ENCODE peak calls at places on chromosome 15, in four cellular contexts. Q is GM12878, S is K562, C is HepG2. F is an unnamed sample.
A peak's percentile ranks its signal among the peaks of the same experiment; 100 is the strongest.

GRCh38 chr15:68430471-68431036 is 1.4 kb downstream of the ITGA11 start:
- DNase-seq in Q (no peak), S (no peak), C (no peak), F (no peak)

GRCh38 chr15:48451241-48451640 is 120.0 kb downstream of the DUT start:
- DNase-seq in Q (no peak), C (no peak), S (no peak), F (no peak)

GRCh38 chr15:87224409-87224808 is 1032.1 kb downstream of the NTRK3 start:
- DNase-seq in Q (no peak), C (no peak), S (no peak), F (no peak)

GRCh38 chr15:89068325-89068784 is 19.9 kb upstream of the ABHD2 start:
- DNase-seq in S (no peak), C (no peak), Q (peak; percentile 69), F (no peak)

GRCh38 chr15:99100245-99101173 is 4.4 kb upstream of the SYNM start:
- DNase-seq in S (peak; percentile 72), C (peak; percentile 62), Q (no peak), F (peak; percentile 89)

GRCh38 chr15:26032162-26032846 is 169.2 kb upstream of the ATP10A start:
- DNase-seq in S (no peak), Q (no peak), C (no peak), F (no peak)

GRCh38 chr15:33587773-33588172 is 277.0 kb downstream of the RYR3 start:
- DNase-seq in Q (no peak), C (no peak), S (no peak), F (no peak)

GRCh38 chr15:58458076-58458475 is 26.3 kb downstream of the LIPC start:
- DNase-seq in C (peak; percentile 80), Q (no peak), S (no peak), F (no peak)

GRCh38 chr15:88255496-88256171 is 905 bp downstream of the NTRK3 start:
- DNase-seq in C (no peak), Q (no peak), S (no peak), F (peak; percentile 61)

DNA sequence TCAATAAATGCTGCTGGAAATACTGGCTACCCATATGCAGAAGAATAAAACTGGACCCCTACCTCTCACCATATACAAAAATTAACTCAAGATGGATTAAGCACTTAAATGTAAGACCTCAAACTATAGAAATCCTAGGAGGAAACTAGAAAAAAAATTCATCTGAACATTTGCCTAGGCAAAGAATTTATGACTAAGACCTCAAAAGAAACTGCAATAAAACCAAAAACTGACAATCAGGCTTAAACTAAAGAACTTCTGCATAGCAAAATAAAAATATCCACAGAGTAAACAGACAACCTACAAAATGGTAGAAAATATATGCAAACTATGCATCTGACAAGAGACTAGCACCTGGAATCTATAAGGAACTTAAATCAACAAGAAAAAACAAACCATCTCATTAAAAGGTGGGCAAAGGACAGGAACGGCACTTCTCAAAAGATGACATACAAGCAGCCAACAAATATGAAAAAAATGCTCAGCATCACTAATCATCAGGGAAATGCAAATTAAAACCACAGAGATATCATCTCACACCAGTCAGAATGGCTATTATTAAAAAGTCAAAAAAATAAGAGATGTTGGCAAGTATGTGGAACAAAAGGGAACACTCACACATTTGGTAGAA is 47.0 kb downstream of the MYO9A start:
- DNase-seq in C (no peak), Q (no peak), S (no peak), F (no peak)
- TF ChIP-seq CBFB in C (no peak), Q (no peak), S (no peak), F (no peak)

DNA sequence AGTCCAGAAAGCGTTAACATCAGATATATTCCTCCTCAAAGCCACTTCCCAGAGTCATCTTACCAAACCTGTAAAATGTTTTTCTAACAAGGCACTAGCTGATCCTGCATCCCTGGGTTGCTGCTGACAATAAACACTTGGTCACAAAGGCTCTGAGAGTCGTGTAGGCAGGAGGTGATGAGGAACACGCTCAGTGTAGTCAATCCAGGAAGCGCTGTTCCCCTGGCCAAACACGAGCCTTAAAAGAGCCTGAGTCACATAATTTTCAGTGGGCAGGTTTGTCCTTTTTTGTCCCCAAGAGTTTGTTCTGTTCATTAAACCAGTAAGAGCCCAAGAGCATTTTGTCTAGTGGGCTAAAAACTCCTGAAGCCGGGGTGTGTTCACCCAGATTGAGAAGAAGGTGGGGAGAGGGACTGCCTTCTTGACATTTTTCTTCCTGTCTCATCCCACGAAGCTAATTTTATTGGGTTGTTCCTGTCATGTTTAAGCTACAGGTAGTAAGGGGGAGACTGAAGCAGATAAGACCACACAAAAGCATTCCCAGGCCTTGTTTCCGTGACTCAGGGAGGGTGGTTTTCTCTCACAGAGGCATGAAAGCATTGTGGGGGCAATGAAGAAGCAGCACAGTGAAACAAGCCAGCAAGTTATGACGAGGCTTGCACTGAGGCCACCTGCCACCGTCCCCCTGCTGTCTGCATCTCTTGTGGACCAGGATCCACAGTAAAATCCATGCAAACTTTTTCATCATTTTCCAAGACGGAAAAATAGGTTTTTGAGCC is 73.7 kb downstream of the FOXB1 start:
- DNase-seq in Q (no peak), C (no peak), S (no peak), F (no peak)
- TF ChIP-seq CBFB in Q (no peak), C (no peak), S (no peak), F (no peak)

GRCh38 chr15:92601940-92602593 is 53.5 kb downstream of the FAM174B start:
- DNase-seq in C (no peak), S (no peak), Q (no peak), F (no peak)
- TF ChIP-seq CBFB in C (no peak), S (no peak), Q (no peak), F (no peak)

DNA sequence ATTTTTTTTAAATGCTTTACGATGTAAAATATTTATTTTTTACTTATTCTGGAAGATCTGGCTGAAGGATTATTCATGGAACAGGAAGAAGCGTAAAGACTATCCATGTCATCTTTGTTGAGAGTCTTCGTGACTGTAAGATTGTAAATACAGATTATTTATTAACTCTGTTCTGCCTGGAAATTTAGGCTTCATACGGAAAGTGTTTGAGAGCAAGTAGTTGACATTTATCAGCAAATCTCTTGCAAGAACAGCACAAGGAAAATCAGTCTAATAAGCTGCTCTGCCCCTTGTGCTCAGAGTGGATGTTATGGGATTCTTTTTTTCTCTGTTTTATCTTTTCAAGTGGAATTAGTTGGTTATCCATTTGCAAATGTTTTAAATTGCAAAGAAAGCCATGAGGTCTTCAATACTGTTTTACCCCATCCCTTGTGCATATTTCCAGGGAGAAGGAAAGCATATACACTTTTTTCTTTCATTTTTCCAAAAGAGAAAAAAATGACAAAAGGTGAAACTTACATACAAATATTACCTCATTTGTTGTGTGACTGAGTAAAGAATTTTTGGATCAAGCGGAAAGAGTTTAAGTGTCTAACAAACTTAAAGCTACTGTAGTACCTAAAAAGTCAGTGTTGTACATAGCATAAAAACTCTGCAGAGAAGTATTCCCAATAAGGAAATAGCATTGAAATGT is 15.6 kb downstream of the THBS1 start:
- DNase-seq in S (no peak), Q (no peak), C (no peak), F (no peak)
- TF ChIP-seq CBFB in S (no peak), Q (no peak), C (no peak), F (no peak)

DNA sequence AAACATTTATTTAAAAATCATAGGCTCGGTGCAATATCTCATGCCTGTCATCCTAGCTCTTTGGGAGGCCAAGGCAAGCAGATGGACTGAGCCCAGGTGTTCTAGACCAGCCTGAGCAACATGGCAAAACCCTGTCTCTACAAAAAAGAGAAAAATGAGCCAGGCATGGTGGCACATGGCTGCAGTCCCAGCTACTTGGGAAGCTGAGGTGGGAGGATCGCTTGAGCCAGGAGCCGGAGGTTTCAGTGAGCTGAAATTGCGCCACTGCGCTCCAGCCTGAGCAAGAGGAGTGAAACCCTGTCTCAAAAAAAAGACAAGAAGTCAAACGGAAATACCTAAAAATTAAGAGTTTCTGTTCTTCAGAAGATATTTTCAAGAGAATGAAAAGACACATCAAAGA is 122.3 kb downstream of the RSL24D1 start:
- DNase-seq in S (no peak), C (no peak), Q (no peak), F (no peak)
- TF ChIP-seq CBFB in S (no peak), C (no peak), Q (no peak), F (no peak)

GRCh38 chr15:62727501-62727900 is 315.0 kb upstream of the TPM1 start:
- DNase-seq in Q (no peak), C (no peak), S (no peak), F (no peak)
- TF ChIP-seq CBFB in Q (no peak), C (no peak), S (no peak), F (no peak)

GRCh38 chr15:54582863-54583643 is 604.8 kb downstream of the UNC13C start:
- DNase-seq in Q (peak; percentile 74), C (no peak), S (no peak), F (no peak)

GRCh38 chr15:54579855-54580254 is 601.6 kb downstream of the UNC13C start:
- DNase-seq in Q (no peak), S (no peak), C (no peak), F (no peak)

GRCh38 chr15:54580643-54581042 is 602.4 kb downstream of the UNC13C start:
- DNase-seq in S (no peak), Q (no peak), C (no peak), F (no peak)

DNA sequence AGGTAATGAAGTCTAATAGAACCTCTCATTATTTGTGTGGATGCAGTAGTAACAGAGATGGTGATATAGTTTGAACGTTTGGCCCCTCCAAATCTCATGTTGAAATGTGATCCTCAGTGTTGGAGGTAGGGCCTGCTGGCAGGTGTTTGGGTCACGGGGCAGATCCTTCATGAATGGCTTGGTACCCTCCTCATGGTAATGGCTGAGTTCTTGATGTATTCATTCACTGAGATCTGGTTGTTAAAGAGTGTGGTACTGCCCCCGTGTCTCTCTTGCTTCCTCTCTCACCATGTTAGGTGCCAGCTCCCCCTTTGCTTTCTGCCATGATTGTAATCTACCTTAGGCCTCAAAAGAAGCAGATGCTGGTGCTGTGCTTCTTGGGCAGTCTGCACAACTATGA is 606.8 kb downstream of the UNC13C start:
- DNase-seq in C (no peak), Q (no peak), S (no peak), F (no peak)
- TF ChIP-seq CBFB in C (no peak), Q (no peak), S (no peak), F (no peak)